ENCODE peak calls at places on chromosomes 5 and 9, in eight cellular contexts. I is Peyer's patch, F is transverse colon, H is H1, V is GM12891, T is breast epithelium, P is gastrocnemius medialis, W is body of pancreas. E is an unnamed sample.

GRCh38 chr5:170848033-170848432 is 13.8 kb upstream of the RANBP17 start:
- DNase-seq in I (no peak), F (no peak), H (no peak), V (no peak), T (no peak), P (no peak), W (no peak), E (no peak)

GRCh38 chr5:65803699-65804426 is 81.9 kb downstream of the NLN start:
- DNase-seq in I (no peak), F (no peak), H (no peak), V (no peak), T (no peak), P (no peak), W (no peak), E (no peak)

GRCh38 chr9:89477811-89478583 is 19.9 kb downstream of the SEMA4D start:
- DNase-seq in I (peak), F (no peak), H (no peak), V (no peak), T (no peak), P (no peak), W (peak), E (peak)

GRCh38 chr5:38845555-38846378 is at the start of gene OSMR:
- DNase-seq in I (peak), F (peak), H (peak), V (peak), T (peak), P (peak), W (peak), E (peak)

GRCh38 chr5:106759581-106759980 is 911.2 kb downstream of the EFNA5 start:
- DNase-seq in I (no peak), F (no peak), H (no peak), V (no peak), T (no peak), P (no peak), W (peak), E (no peak)

GRCh38 chr5:39580702-39581498 is 156.1 kb upstream of the DAB2 start:
- DNase-seq in I (no peak), F (no peak), H (no peak), V (no peak), T (no peak), P (no peak), W (no peak), E (no peak)

GRCh38 chr5:41835625-41836024 is 34.6 kb downstream of the OXCT1 start:
- DNase-seq in I (no peak), F (no peak), H (no peak), V (no peak), T (no peak), P (peak), W (peak), E (peak)

GRCh38 chr5:146137967-146138403 is 32.6 kb upstream of the PLAC8L1 start:
- DNase-seq in I (no peak), F (peak), H (no peak), V (no peak), T (peak), P (no peak), W (no peak), E (no peak)

GRCh38 chr9:93949694-93950449 is 5.3 kb downstream of the BARX1 start:
- DNase-seq in I (no peak), F (no peak), H (peak), V (no peak), T (no peak), P (no peak), W (no peak), E (no peak)

GRCh38 chr5:176341325-176342198 is 20.0 kb downstream of the KIAA1191 start:
- DNase-seq in I (no peak), F (no peak), H (no peak), V (no peak), T (no peak), P (no peak), W (no peak), E (no peak)

GRCh38 chr5:172957458-172957857 is 1.8 kb upstream of the RPL26L1 start:
- DNase-seq in I (no peak), F (no peak), H (no peak), V (no peak), T (no peak), P (no peak), W (no peak), E (no peak)

GRCh38 chr5:165149439-165149838 is 1644.0 kb downstream of the MAT2B start:
- DNase-seq in I (no peak), F (no peak), H (no peak), V (no peak), T (no peak), P (no peak), W (no peak), E (no peak)

GRCh38 chr5:150009671-150010387 is 9.3 kb downstream of the HMGXB3 start:
- DNase-seq in I (no peak), F (no peak), H (no peak), V (no peak), T (no peak), P (no peak), W (no peak), E (no peak)

GRCh38 chr5:133116601-133117000 is 64.8 kb downstream of the HSPA4 start:
- DNase-seq in I (peak), F (no peak), H (peak), V (no peak), T (no peak), P (no peak), W (no peak), E (no peak)

GRCh38 chr5:15695171-15695676 is 195.2 kb downstream of the FBXL7 start:
- DNase-seq in I (no peak), F (no peak), H (no peak), V (no peak), T (no peak), P (no peak), W (no peak), E (peak)

GRCh38 chr5:56751914-56752313 is 63.4 kb upstream of the MAP3K1 start:
- DNase-seq in I (no peak), F (no peak), H (no peak), V (no peak), T (no peak), P (no peak), W (no peak), E (no peak)

GRCh38 chr5:132272341-132273210 is 15.1 kb downstream of the PDLIM4 start:
- DNase-seq in I (peak), F (peak), H (peak), V (peak), T (no peak), P (no peak), W (peak), E (peak)

GRCh38 chr9:81564632-81565031 is 124.7 kb downstream of the TLE1 start:
- DNase-seq in I (no peak), F (no peak), H (no peak), V (no peak), T (no peak), P (peak), W (no peak), E (no peak)

DNA sequence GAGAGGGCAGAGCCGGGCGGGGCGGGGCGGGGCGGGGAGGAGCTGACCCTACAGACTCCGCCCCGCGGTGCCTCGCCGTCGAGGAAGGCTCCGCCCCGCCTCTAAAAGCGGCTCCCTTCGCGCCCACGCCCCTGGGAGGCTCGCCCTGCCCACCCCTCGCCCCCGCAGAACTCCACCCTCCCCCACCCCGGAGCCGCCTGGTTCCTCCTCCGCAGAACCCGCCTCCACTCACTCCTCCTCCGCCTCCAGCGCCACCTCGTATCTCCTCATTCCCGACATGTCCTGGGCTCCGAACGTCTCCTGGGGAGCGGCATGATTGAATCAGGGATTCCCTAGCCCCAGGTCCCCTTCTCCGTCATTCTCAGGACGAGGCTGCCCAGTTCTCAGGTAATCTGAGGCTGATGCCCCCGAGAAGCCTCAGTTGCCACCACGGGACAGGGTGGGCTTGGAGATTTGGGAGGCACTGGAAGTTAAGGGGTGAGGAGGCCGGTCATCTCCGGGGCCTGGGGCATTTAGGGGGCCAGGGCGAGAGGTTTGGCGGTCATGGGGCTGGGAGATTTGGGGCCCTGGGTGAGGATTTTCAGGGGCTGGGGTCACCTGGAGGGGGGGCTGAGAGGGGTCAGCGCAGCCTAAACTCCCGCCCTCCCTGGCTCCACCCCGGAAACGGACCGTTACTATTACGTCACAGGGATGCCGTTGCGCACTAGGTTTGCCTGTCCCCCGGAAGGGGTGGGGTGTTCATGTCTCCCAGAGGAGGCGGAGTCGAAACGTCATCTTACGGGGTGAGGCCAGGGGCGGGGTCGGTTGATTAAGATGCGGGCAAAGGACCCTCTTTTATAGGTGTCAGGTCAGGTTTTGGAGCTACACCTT is 3.2 kb upstream of the CCL27 start:
- DNase-seq in I (peak), F (peak), H (peak), V (peak), T (peak), P (peak), W (peak), E (peak)
- TF ChIP-seq POLR2A in I (peak), F (peak), H (no peak), V (no peak), T (peak), P (peak), W (peak), E (peak)

GRCh38 chr9:128684325-128685021 is 4.5 kb upstream of the SET start:
- DNase-seq in I (peak), F (peak), H (peak), V (no peak), T (peak), P (peak), W (peak), E (peak)
- TF ChIP-seq POLR2A in I (peak), F (peak), H (peak), V (peak), T (peak), P (no peak), W (peak), E (peak)

GRCh38 chr9:136860933-136861873 is 4.9 kb downstream of the EDF1 start:
- DNase-seq in I (no peak), F (peak), H (peak), V (no peak), T (no peak), P (no peak), W (no peak), E (no peak)
- TF ChIP-seq POLR2A in I (no peak), F (no peak), H (no peak), V (no peak), T (no peak), P (no peak), W (no peak), E (no peak)

DNA sequence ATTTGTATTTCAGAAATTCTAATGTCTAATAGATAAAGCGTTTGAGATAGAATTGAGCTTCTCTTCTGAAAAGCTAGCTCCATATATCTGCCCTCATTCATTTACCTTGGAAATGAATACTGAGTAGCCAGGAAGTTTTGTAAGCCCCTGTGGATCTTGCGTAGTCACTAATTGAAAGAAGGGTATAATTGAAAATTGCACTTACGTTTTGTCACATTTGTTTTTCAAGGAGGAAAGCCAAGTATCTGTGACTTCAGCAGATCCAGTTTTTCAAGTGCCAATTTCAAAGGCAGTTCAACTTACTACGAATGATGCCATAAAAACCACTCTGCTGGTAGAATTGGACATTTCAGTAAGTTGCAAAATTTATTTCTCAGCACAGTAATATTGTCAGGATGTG is 14.0 kb downstream of the MTRR start:
- DNase-seq in I (no peak), F (no peak), H (no peak), V (no peak), T (no peak), P (no peak), W (no peak), E (no peak)
- TF ChIP-seq POLR2A in I (no peak), F (no peak), H (no peak), V (no peak), T (no peak), P (no peak), W (no peak), E (no peak)

GRCh38 chr9:126578029-126578428 is 35.7 kb upstream of the LMX1B start:
- DNase-seq in I (no peak), F (no peak), H (no peak), V (no peak), T (no peak), P (no peak), W (no peak), E (no peak)
- TF ChIP-seq POLR2A in I (no peak), F (no peak), H (no peak), V (no peak), T (no peak), P (no peak), W (no peak), E (no peak)

E was measured in uterus.